ENCODE peak calls at places on chromosomes 3 and 15, in nine cellular contexts. U is foreskin keratinocyte; R is cardiac fibroblast; B is CD4-positive, alpha-beta T cell; I is thoracic aorta; N is BJ; S is nephron progenitor cell; G is GM23338; W is adrenal gland. K is an unnamed sample.

GRCh38 chr15:67775998-67776397 is 49.3 kb upstream of the SKOR1 start:
- DNase-seq in R (no peak), G (no peak), S (no peak), B (no peak), U (no peak), I (no peak), N (no peak), W (no peak), K (no peak)

GRCh38 chr15:97026781-97027180 is 696.3 kb downstream of the NR2F2 start:
- DNase-seq in N (no peak), W (no peak), I (no peak), U (no peak), G (no peak), S (no peak), R (peak; percentile 43), B (no peak), K (no peak)

GRCh38 chr3:187292186-187292585 is 649 bp upstream of the MASP1 start:
- DNase-seq in W (no peak), G (no peak), I (no peak), N (no peak), U (no peak), S (no peak), R (no peak), B (no peak), K (no peak)

GRCh38 chr15:62020576-62021160 is 39.6 kb downstream of the VPS13C start:
- DNase-seq in N (no peak), U (peak; percentile 33), W (no peak), S (no peak), B (no peak), G (no peak), I (no peak), R (peak; percentile 50), K (no peak)

GRCh38 chr3:53846134-53846850 is at the start of the genes CHDH and IL17RB:
- DNase-seq in S (peak; percentile 74), W (peak; percentile 63), B (no peak), I (no peak), N (no peak), G (peak; percentile 78), R (no peak), U (no peak), K (no peak)

GRCh38 chr3:143307613-143308183 is 188.1 kb downstream of the CHST2 start:
- DNase-seq in B (no peak), R (peak; percentile 51), U (peak; percentile 61), I (no peak), N (no peak), S (no peak), W (peak; percentile 40), G (no peak), K (no peak)

GRCh38 chr3:64533565-64534317 is 154.1 kb downstream of the ADAMTS9 start:
- DNase-seq in G (peak; percentile 96), B (no peak), U (peak; percentile 65), I (peak; percentile 65), W (peak; percentile 85), N (peak; percentile 20), R (peak; percentile 93), S (peak; percentile 87), K (peak; percentile 67)

GRCh38 chr3:155370198-155370597 is 76.7 kb upstream of the STRIT1 start:
- DNase-seq in R (no peak), W (no peak), U (no peak), S (no peak), G (no peak), N (no peak), B (no peak), I (no peak), K (no peak)

GRCh38 chr15:60408438-60409105 is 10.8 kb upstream of the ANXA2 start:
- DNase-seq in B (no peak), W (no peak), G (no peak), I (no peak), S (no peak), N (no peak), R (peak; percentile 93), U (peak; percentile 99), K (no peak)

GRCh38 chr3:182644013-182644412 is 149.3 kb upstream of the ATP11B start:
- DNase-seq in I (no peak), B (no peak), R (no peak), S (no peak), W (no peak), N (no peak), G (no peak), U (no peak), K (no peak)

GRCh38 chr3:136818191-136818850 is 605 bp upstream of the SLC35G2 start:
- DNase-seq in G (peak; percentile 66), N (no peak), I (peak; percentile 3), R (peak; percentile 96), B (no peak), S (peak; percentile 21), W (peak; percentile 92), U (peak; percentile 20), K (peak; percentile 70)

GRCh38 chr3:48069339-48069738 is 53.1 kb upstream of the MAP4 start:
- DNase-seq in W (no peak), I (no peak), R (no peak), S (no peak), U (no peak), B (no peak), N (no peak), G (no peak), K (no peak)

GRCh38 chr3:120503727-120504616 is 53.2 kb upstream of the FSTL1 start:
- DNase-seq in R (no peak), G (peak; percentile 48), S (no peak), I (no peak), B (no peak), U (no peak), N (no peak), W (no peak), K (no peak)

GRCh38 chr3:25589783-25590258 is 74.9 kb downstream of the TOP2B start:
- DNase-seq in W (no peak), I (no peak), R (peak; percentile 49), G (no peak), N (no peak), U (no peak), B (no peak), S (no peak), K (no peak)

GRCh38 chr3:128784228-128784627 is 58.2 kb downstream of the RAB7A start:
- DNase-seq in I (no peak), R (no peak), B (peak; percentile 53), N (no peak), U (no peak), G (peak; percentile 86), W (no peak), S (peak; percentile 66), K (no peak)

GRCh38 chr3:186052096-186052495 is 56.8 kb downstream of the ETV5 start:
- DNase-seq in W (no peak), B (no peak), G (no peak), S (no peak), R (no peak), N (no peak), I (no peak), U (no peak), K (no peak)

GRCh38 chr3:125647318-125648014 is 52.2 kb upstream of the OSBPL11 start:
- DNase-seq in B (no peak), R (no peak), W (no peak), I (no peak), U (peak; percentile 91), S (no peak), N (no peak), G (peak; percentile 30), K (no peak)

GRCh38 chr15:48595988-48596387 is 49.5 kb downstream of the FBN1 start:
- DNase-seq in U (no peak), B (no peak), I (no peak), G (no peak), W (no peak), S (no peak), N (no peak), R (no peak), K (no peak)

GRCh38 chr3:112582242-112582874 is 20.5 kb downstream of the SLC35A5 start:
- DNase-seq in N (no peak), I (no peak), U (peak; percentile 51), G (peak; percentile 60), W (peak; percentile 20), S (peak; percentile 27), R (peak; percentile 87), B (no peak), K (no peak)

GRCh38 chr15:45522931-45523331 is 376 bp upstream of the SLC30A4 start:
- DNase-seq in B (no peak), N (no peak), U (no peak), G (peak; percentile 65), W (peak; percentile 54), I (no peak), R (peak; percentile 43), S (peak; percentile 71), K (no peak)

GRCh38 chr3:140910860-140911259 is 30.8 kb upstream of the SLC25A36 start:
- DNase-seq in I (no peak), W (no peak), U (no peak), R (peak; percentile 30), S (no peak), G (peak; percentile 93), N (no peak), B (no peak), K (no peak)
- TF ChIP-seq CTCF in I (no peak), W (no peak), U (peak; percentile 39), R (peak; percentile 12), S (no peak), G (peak; percentile 43), N (no peak), B (no peak), K (no peak)

GRCh38 chr3:43161684-43162512 is 56.0 kb upstream of the POMGNT2 start:
- DNase-seq in G (peak; percentile 62), S (no peak), R (peak; percentile 87), N (peak; percentile 23), I (no peak), W (no peak), B (no peak), U (peak; percentile 34), K (no peak)
- TF ChIP-seq CTCF in G (peak; percentile 57), S (peak; percentile 21), R (peak; percentile 47), N (peak; percentile 52), I (peak; percentile 33), W (peak; percentile 63), B (peak; percentile 73), U (peak; percentile 86), K (peak; percentile 39)

DNA sequence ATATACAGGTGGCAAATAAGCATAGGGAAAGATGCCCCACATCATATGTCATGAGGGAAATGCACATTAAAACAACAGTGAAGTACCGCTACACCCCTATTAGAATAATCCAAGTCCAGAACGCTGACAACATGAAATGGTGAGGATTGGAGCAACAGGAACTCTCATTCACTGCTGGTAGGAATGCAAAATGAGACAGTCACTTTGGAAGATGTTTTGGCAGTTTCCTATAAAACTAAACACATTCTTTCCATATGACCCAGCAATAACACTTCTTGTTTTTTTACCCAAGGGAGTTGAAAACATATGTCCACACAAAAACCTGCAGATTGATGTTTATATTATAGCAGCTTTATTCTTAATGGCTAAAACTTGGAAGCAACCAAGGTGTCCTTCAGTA is 116.4 kb upstream of the TOPAZ1 start:
- DNase-seq in S (no peak), W (no peak), G (no peak), R (peak; percentile 63), I (no peak), B (no peak), N (no peak), U (no peak), K (no peak)
- TF ChIP-seq CTCF in S (no peak), W (no peak), G (no peak), R (no peak), I (no peak), B (no peak), N (no peak), U (no peak), K (no peak)

DNA sequence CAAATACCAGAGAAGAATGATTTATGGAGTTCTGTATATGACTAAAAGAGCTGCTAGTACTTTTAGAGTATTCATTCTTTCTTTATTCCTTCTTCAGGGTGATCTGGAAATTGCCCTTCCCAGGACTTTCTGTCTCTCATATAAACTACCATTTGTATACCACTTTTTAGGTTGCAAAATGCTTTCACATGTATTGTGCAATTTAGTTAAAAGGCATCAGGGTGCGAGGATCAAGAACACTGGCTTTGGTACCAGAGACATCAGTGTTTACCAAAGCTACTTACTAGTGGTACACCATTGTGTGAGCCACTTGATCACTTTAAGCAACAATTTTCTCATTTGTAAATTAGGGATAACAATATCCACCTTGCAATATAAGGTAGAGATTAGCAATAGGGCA is 251.4 kb downstream of the TIGIT start:
- DNase-seq in I (no peak), B (no peak), R (no peak), W (no peak), U (no peak), N (no peak), S (no peak), G (no peak), K (no peak)
- TF ChIP-seq CTCF in I (no peak), B (no peak), R (no peak), W (no peak), U (no peak), N (no peak), S (no peak), G (no peak), K (no peak)

K was measured in AG09319.